ENCODE peak calls at places on chromosome 4, in five cellular contexts. One of them, this sample, is unnamed.

GRCh38 chr4:150098214-150098613 is 20.0 kb downstream of the DCLK2 start:
- DNase-seq in tibial artery: no peak
- DNase-seq in stimulated activated CD4-positive, alpha-beta T cell treated with anti-CD3 and anti-CD28 coated beads, Interleukin-2, amount 100 ng/mL, for 48 hours: no peak
- DNase-seq in mesothelial cell of epicardium: no peak
- DNase-seq in mammary epithelial cell: no peak
- DNase-seq in this sample: no peak

GRCh38 chr4:54439831-54440243 is 210.7 kb downstream of the PDGFRA start:
- DNase-seq in tibial artery: no peak
- DNase-seq in stimulated activated CD4-positive, alpha-beta T cell treated with anti-CD3 and anti-CD28 coated beads, Interleukin-2, amount 100 ng/mL, for 48 hours: no peak
- DNase-seq in mesothelial cell of epicardium: no peak
- DNase-seq in mammary epithelial cell: peak; percentile 47
- DNase-seq in this sample: no peak

GRCh38 chr4:151540728-151541437 is 131.9 kb downstream of the FHIP1A start:
- DNase-seq in tibial artery: no peak
- DNase-seq in stimulated activated CD4-positive, alpha-beta T cell treated with anti-CD3 and anti-CD28 coated beads, Interleukin-2, amount 100 ng/mL, for 48 hours: no peak
- DNase-seq in mesothelial cell of epicardium: peak; percentile 44
- DNase-seq in mammary epithelial cell: peak; percentile 99
- DNase-seq in this sample: no peak

GRCh38 chr4:149120331-149121014 is 678.3 kb upstream of the NR3C2 start:
- DNase-seq in tibial artery: no peak
- DNase-seq in stimulated activated CD4-positive, alpha-beta T cell treated with anti-CD3 and anti-CD28 coated beads, Interleukin-2, amount 100 ng/mL, for 48 hours: no peak
- DNase-seq in mesothelial cell of epicardium: no peak
- DNase-seq in mammary epithelial cell: no peak
- DNase-seq in this sample: no peak

GRCh38 chr4:1368421-1369090 is 21.5 kb downstream of the UVSSA start:
- DNase-seq in tibial artery: peak; percentile 43
- DNase-seq in stimulated activated CD4-positive, alpha-beta T cell treated with anti-CD3 and anti-CD28 coated beads, Interleukin-2, amount 100 ng/mL, for 48 hours: no peak
- DNase-seq in mesothelial cell of epicardium: no peak
- DNase-seq in mammary epithelial cell: no peak
- DNase-seq in this sample: no peak

GRCh38 chr4:73613130-73613529 is 7.1 kb downstream of the RASSF6 start:
- DNase-seq in tibial artery: no peak
- DNase-seq in stimulated activated CD4-positive, alpha-beta T cell treated with anti-CD3 and anti-CD28 coated beads, Interleukin-2, amount 100 ng/mL, for 48 hours: no peak
- DNase-seq in mesothelial cell of epicardium: no peak
- DNase-seq in mammary epithelial cell: peak; percentile 92
- DNase-seq in this sample: no peak

GRCh38 chr4:84965558-84966381 is 720 bp downstream of the WDFY3 start:
- DNase-seq in tibial artery: peak; percentile 70
- DNase-seq in stimulated activated CD4-positive, alpha-beta T cell treated with anti-CD3 and anti-CD28 coated beads, Interleukin-2, amount 100 ng/mL, for 48 hours: no peak
- DNase-seq in mesothelial cell of epicardium: peak; percentile 73
- DNase-seq in mammary epithelial cell: peak; percentile 39
- DNase-seq in this sample: peak; percentile 47

GRCh38 chr4:69116645-69117321 is 20.5 kb downstream of the UGT2B7 start:
- DNase-seq in tibial artery: no peak
- DNase-seq in stimulated activated CD4-positive, alpha-beta T cell treated with anti-CD3 and anti-CD28 coated beads, Interleukin-2, amount 100 ng/mL, for 48 hours: no peak
- DNase-seq in mesothelial cell of epicardium: no peak
- DNase-seq in mammary epithelial cell: no peak
- DNase-seq in this sample: no peak

GRCh38 chr4:85603437-85604336 is 128.7 kb downstream of the ARHGAP24 start:
- DNase-seq in tibial artery: no peak
- DNase-seq in stimulated activated CD4-positive, alpha-beta T cell treated with anti-CD3 and anti-CD28 coated beads, Interleukin-2, amount 100 ng/mL, for 48 hours: no peak
- DNase-seq in mesothelial cell of epicardium: no peak
- DNase-seq in mammary epithelial cell: no peak
- DNase-seq in this sample: no peak

GRCh38 chr4:180449395-180449956 is 1793.7 kb upstream of the TENM3 start:
- DNase-seq in tibial artery: no peak
- DNase-seq in stimulated activated CD4-positive, alpha-beta T cell treated with anti-CD3 and anti-CD28 coated beads, Interleukin-2, amount 100 ng/mL, for 48 hours: no peak
- DNase-seq in mesothelial cell of epicardium: peak; percentile 51
- DNase-seq in mammary epithelial cell: peak; percentile 54
- DNase-seq in this sample: no peak

GRCh38 chr4:151901631-151902030 is 140.8 kb upstream of the GATB start:
- DNase-seq in tibial artery: no peak
- DNase-seq in stimulated activated CD4-positive, alpha-beta T cell treated with anti-CD3 and anti-CD28 coated beads, Interleukin-2, amount 100 ng/mL, for 48 hours: no peak
- DNase-seq in mesothelial cell of epicardium: no peak
- DNase-seq in mammary epithelial cell: no peak
- DNase-seq in this sample: no peak

GRCh38 chr4:8276358-8277240 is 7.0 kb downstream of the HTRA3 start:
- DNase-seq in tibial artery: no peak
- DNase-seq in stimulated activated CD4-positive, alpha-beta T cell treated with anti-CD3 and anti-CD28 coated beads, Interleukin-2, amount 100 ng/mL, for 48 hours: no peak
- DNase-seq in mesothelial cell of epicardium: no peak
- DNase-seq in mammary epithelial cell: no peak
- DNase-seq in this sample: no peak

GRCh38 chr4:123363729-123364128 is 32.9 kb upstream of the SPRY1 start:
- DNase-seq in tibial artery: no peak
- DNase-seq in stimulated activated CD4-positive, alpha-beta T cell treated with anti-CD3 and anti-CD28 coated beads, Interleukin-2, amount 100 ng/mL, for 48 hours: no peak
- DNase-seq in mesothelial cell of epicardium: no peak
- DNase-seq in mammary epithelial cell: no peak
- DNase-seq in this sample: no peak

This sample was measured in ureter.